ENCODE peak calls at places on chromosomes 12 and 14, in six cellular contexts. C is mesenchymal stem cell, K is IMR-90, Z is neuronal stem cell, B is H1, V is H9. D is an unnamed sample.

GRCh38 chr12:56061982-56062381 is 18.0 kb upstream of the ERBB3 start:
- DNase-seq in C (no peak), K (no peak), Z (no peak), B (no peak), V (no peak), D (no peak)

GRCh38 chr12:77151030-77151429 is 85.7 kb upstream of the E2F7 start:
- DNase-seq in C (no peak), K (no peak), Z (no peak), B (no peak), V (no peak), D (no peak)

GRCh38 chr12:86196465-86196864 is 59.7 kb downstream of the MGAT4C start:
- DNase-seq in C (no peak), K (no peak), Z (no peak), B (no peak), V (no peak), D (no peak)

GRCh38 chr14:52033131-52033642 is 35.7 kb downstream of the NID2 start:
- DNase-seq in C (peak), K (peak), Z (no peak), B (no peak), V (no peak), D (peak)

GRCh38 chr12:727321-727720 is 25.1 kb upstream of the WNK1 start:
- DNase-seq in C (no peak), K (peak), Z (no peak), B (no peak), V (no peak), D (no peak)

GRCh38 chr12:114841557-114842251 is 157.7 kb upstream of the TBX3 start:
- DNase-seq in C (no peak), K (no peak), Z (no peak), B (no peak), V (peak), D (peak)

GRCh38 chr12:15662303-15662980 is 126.7 kb downstream of the EPS8 start:
- DNase-seq in C (peak), K (peak), Z (no peak), B (no peak), V (no peak), D (no peak)

GRCh38 chr14:101830271-101830670 is 68.8 kb downstream of the PPP2R5C start:
- DNase-seq in C (no peak), K (no peak), Z (no peak), B (no peak), V (no peak), D (no peak)

GRCh38 chr12:115060477-115061168 is 376.6 kb upstream of the TBX3 start:
- DNase-seq in C (no peak), K (no peak), Z (no peak), B (no peak), V (no peak), D (no peak)

GRCh38 chr12:6550294-6551062 is 5.4 kb downstream of the IFFO1 start:
- DNase-seq in C (no peak), K (no peak), Z (no peak), B (no peak), V (no peak), D (no peak)
- H2BK15ac ChIP-seq in C (no peak), K (peak), Z (no peak), B (no peak), V (no peak), D (no peak)

GRCh38 chr12:14307004-14307403 is 58.5 kb upstream of the ATF7IP start:
- DNase-seq in C (no peak), K (no peak), Z (no peak), B (no peak), V (no peak), D (no peak)
- H2BK15ac ChIP-seq in C (no peak), K (no peak), Z (no peak), B (no peak), V (no peak), D (no peak)

GRCh38 chr14:57390806-57391562 is 598 bp downstream of the NAA30 start:
- DNase-seq in C (peak), K (peak), Z (peak), B (peak), V (peak), D (peak)

GRCh38 chr14:57388072-57388471 is 2.3 kb upstream of the NAA30 start:
- DNase-seq in C (no peak), K (no peak), Z (no peak), B (no peak), V (no peak), D (no peak)

GRCh38 chr14:57391609-57392195 is 1.3 kb downstream of the NAA30 start:
- DNase-seq in C (peak), K (peak), Z (no peak), B (no peak), V (no peak), D (peak)

GRCh38 chr14:57389646-57390036 is 745 bp upstream of the NAA30 start:
- DNase-seq in C (no peak), K (no peak), Z (no peak), B (no peak), V (peak), D (peak)

GRCh38 chr14:57390037-57390805 is at the start of gene NAA30:
- DNase-seq in C (peak), K (peak), Z (peak), B (peak), V (peak), D (peak)
- H2BK15ac ChIP-seq in C (peak), K (peak), Z (peak), B (peak), V (no peak), D (no peak)

DNA sequence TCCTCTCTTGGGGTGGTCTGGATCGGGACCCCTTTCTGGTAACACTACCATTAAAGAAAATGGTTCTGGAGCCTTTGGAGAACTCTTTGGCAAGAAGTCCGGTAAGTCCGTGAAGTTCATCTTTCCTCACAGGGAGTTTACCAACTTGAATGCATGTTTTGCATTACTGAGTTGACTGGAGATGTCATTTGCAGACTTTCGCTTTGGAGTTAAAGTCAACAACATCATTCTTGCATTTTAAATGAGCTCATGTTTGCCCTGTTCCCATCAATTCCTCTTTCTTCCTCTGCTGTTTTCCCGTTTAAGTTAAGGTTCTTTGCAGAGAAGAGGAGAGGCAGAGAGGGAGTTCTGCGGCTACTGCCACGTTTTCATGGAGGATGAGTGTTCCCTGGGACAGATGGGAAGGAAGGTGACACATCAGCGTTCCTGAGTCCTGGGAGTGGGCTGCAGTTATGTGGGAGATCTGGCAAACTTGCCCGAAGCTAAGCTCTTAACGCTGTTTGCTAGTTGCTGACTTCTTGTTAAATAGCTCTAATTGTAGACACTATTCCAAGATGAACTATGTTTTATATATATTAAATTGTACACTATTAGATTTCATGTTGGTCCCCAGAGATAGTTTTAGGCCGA is 18.8 kb upstream of the PRICKLE1 start:
- DNase-seq in C (no peak), K (no peak), Z (no peak), B (no peak), V (no peak), D (no peak)
- H2BK15ac ChIP-seq in C (no peak), K (no peak), Z (no peak), B (no peak), V (no peak), D (no peak)

GRCh38 chr12:22069851-22070250 is 23.8 kb downstream of the CMAS start:
- DNase-seq in C (no peak), K (no peak), Z (no peak), B (no peak), V (no peak), D (no peak)
- H2BK15ac ChIP-seq in C (no peak), K (no peak), Z (no peak), B (no peak), V (no peak), D (no peak)

DNA sequence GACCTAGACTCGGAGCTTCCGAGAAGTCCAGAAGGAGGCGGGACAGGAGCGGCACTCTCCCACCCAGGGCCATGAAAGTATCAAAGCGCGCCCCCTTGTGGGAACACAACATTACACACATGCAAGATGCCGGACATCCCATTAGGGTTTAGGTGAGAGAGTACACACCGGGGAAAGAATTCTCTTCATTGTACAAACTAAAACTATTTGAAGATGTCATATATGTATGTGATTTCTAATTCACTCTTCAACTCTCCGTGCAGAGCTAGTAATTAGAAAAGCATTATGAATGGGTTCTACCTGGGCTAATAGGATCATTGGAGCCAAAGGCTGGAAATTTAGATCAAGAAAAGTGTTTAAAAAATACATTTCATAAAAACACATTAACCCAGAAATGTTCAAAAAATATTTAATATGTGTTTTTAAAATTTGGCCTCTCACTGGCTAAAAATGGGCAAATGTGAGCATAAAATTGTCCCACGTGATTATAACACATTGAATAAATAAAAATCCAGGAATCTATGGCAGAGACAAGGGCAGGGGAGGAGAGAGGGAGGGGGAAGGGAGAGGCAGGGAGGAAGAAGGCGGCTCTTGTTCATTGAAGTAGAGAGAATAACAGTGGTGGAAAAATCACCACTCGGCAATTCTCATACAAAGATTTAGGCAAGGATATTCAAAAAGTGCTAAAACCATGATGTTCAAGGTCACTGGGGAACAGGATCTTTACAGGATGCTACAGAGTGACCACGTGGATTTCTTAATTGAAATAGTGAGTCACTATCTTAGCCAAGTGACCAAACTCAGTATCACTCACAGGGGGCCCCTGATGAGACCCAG is 38.9 kb downstream of the FBXO21 start:
- DNase-seq in C (peak), K (peak), Z (peak), B (peak), V (peak), D (peak)
- H2BK15ac ChIP-seq in C (no peak), K (no peak), Z (no peak), B (no peak), V (no peak), D (no peak)

GRCh38 chr12:57462307-57463253 is 3.0 kb downstream of the GLI1 start:
- DNase-seq in C (peak), K (peak), Z (peak), B (peak), V (peak), D (peak)

GRCh38 chr12:57464569-57464968 is 5.0 kb downstream of the GLI1 start:
- DNase-seq in C (no peak), K (no peak), Z (no peak), B (no peak), V (peak), D (no peak)

GRCh38 chr12:57465747-57466505 is 6.3 kb downstream of the GLI1 start:
- DNase-seq in C (no peak), K (no peak), Z (no peak), B (no peak), V (peak), D (no peak)

GRCh38 chr12:57467212-57467874 is 7.8 kb downstream of the GLI1 start:
- DNase-seq in C (no peak), K (no peak), Z (no peak), B (no peak), V (peak), D (no peak)

DNA sequence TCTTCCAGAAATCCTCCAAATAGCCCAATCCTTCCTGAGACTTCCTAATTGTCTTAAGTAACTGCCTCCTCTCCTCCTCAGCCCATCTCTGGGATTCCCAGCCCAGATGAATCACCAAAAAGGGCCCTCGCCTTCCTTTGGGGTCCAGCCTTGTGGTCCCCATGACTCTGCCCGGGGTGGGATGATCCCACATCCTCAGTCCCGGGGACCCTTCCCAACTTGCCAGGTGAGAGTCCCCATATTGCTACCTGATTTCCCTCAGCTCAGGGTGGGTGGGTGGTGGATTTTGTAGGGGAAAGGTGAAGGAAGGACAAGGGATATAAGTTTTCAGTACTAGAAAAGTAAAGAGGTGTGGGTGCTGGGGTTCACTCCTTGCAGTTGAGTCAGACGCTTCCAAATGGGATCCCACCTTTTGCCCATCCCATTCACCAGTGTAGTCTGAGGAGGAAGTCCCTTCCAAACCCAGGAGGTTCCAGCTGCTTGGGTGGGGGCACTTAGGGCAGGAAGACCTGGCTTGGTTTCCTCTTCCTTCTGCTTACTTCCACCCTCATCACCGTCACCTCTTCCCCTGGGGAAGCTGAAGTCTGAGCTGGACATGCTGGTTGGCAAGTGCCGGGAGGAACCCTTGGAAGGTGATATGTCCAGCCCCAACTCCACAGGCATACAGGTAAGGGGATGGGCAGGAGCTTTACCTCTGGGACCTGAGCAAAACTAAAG is 5.6 kb downstream of the GLI1 start:
- DNase-seq in C (no peak), K (no peak), Z (no peak), B (no peak), V (peak), D (no peak)
- H2BK15ac ChIP-seq in C (no peak), K (no peak), Z (no peak), B (no peak), V (no peak), D (no peak)

GRCh38 chr14:103547941-103548462 is 14.5 kb downstream of the BAG5 start:
- DNase-seq in C (no peak), K (no peak), Z (no peak), B (no peak), V (no peak), D (no peak)
- H2BK15ac ChIP-seq in C (no peak), K (no peak), Z (peak), B (no peak), V (no peak), D (no peak)

D was measured in mesendoderm.